ENCODE peak calls at places on chromosomes 3 and 15, in eight cellular contexts. One of them, this sample, is unnamed.
A peak's percentile ranks its signal among the peaks of the same experiment; 100 is the strongest.

GRCh38 chr3:194503101-194503531 is 16.3 kb upstream of the ATP13A3 start:
- DNase-seq in psoas muscle: no peak
- DNase-seq in GM04504: no peak
- DNase-seq in esophagus squamous epithelium: no peak
- DNase-seq in transverse colon: no peak
- DNase-seq in NCI-H2081 treated with DMSO at 0.1 percent for 48 hours: no peak
- DNase-seq in smooth muscle cell of the brain vasculature: no peak
- DNase-seq in AG08396: no peak
- DNase-seq in this sample: no peak

GRCh38 chr3:13419356-13420050 is 619 bp downstream of the NUP210 start:
- DNase-seq in psoas muscle: peak; percentile 71
- DNase-seq in GM04504: no peak
- DNase-seq in esophagus squamous epithelium: no peak
- DNase-seq in transverse colon: peak; percentile 41
- DNase-seq in NCI-H2081 treated with DMSO at 0.1 percent for 48 hours: no peak
- DNase-seq in smooth muscle cell of the brain vasculature: no peak
- DNase-seq in AG08396: no peak
- DNase-seq in this sample: peak; percentile 57

GRCh38 chr3:150110097-150110496 is 139.4 kb upstream of the PFN2 start:
- DNase-seq in psoas muscle: no peak
- DNase-seq in GM04504: no peak
- DNase-seq in esophagus squamous epithelium: no peak
- DNase-seq in transverse colon: no peak
- DNase-seq in NCI-H2081 treated with DMSO at 0.1 percent for 48 hours: peak; percentile 65
- DNase-seq in smooth muscle cell of the brain vasculature: no peak
- DNase-seq in AG08396: no peak
- DNase-seq in this sample: no peak

GRCh38 chr3:71304684-71305083 is 278.8 kb downstream of the FOXP1 start:
- DNase-seq in psoas muscle: no peak
- DNase-seq in GM04504: no peak
- DNase-seq in esophagus squamous epithelium: no peak
- DNase-seq in transverse colon: peak; percentile 22
- DNase-seq in NCI-H2081 treated with DMSO at 0.1 percent for 48 hours: no peak
- DNase-seq in smooth muscle cell of the brain vasculature: peak; percentile 51
- DNase-seq in AG08396: no peak
- DNase-seq in this sample: peak; percentile 17

GRCh38 chr3:52892625-52893311 is 4.6 kb downstream of the STIMATE start:
- DNase-seq in psoas muscle: no peak
- DNase-seq in GM04504: no peak
- DNase-seq in esophagus squamous epithelium: no peak
- DNase-seq in transverse colon: no peak
- DNase-seq in NCI-H2081 treated with DMSO at 0.1 percent for 48 hours: no peak
- DNase-seq in smooth muscle cell of the brain vasculature: no peak
- DNase-seq in AG08396: no peak
- DNase-seq in this sample: no peak

GRCh38 chr15:60477164-60477563 is 1.8 kb downstream of the ICE2 start:
- DNase-seq in psoas muscle: no peak
- DNase-seq in GM04504: no peak
- DNase-seq in esophagus squamous epithelium: no peak
- DNase-seq in transverse colon: no peak
- DNase-seq in NCI-H2081 treated with DMSO at 0.1 percent for 48 hours: no peak
- DNase-seq in smooth muscle cell of the brain vasculature: no peak
- DNase-seq in AG08396: no peak
- DNase-seq in this sample: no peak

GRCh38 chr3:45712434-45713110 is 23.4 kb downstream of the SACM1L start:
- DNase-seq in psoas muscle: no peak
- DNase-seq in GM04504: peak; percentile 24
- DNase-seq in esophagus squamous epithelium: no peak
- DNase-seq in transverse colon: no peak
- DNase-seq in NCI-H2081 treated with DMSO at 0.1 percent for 48 hours: no peak
- DNase-seq in smooth muscle cell of the brain vasculature: no peak
- DNase-seq in AG08396: no peak
- DNase-seq in this sample: no peak

GRCh38 chr3:13532085-13532484 is 16.8 kb upstream of the FBLN2 start:
- DNase-seq in psoas muscle: peak; percentile 78
- DNase-seq in GM04504: no peak
- DNase-seq in esophagus squamous epithelium: no peak
- DNase-seq in transverse colon: no peak
- DNase-seq in NCI-H2081 treated with DMSO at 0.1 percent for 48 hours: no peak
- DNase-seq in smooth muscle cell of the brain vasculature: no peak
- DNase-seq in AG08396: no peak
- DNase-seq in this sample: no peak

GRCh38 chr3:31391150-31391549 is 141.6 kb upstream of the STT3B start:
- DNase-seq in psoas muscle: no peak
- DNase-seq in GM04504: no peak
- DNase-seq in esophagus squamous epithelium: no peak
- DNase-seq in transverse colon: no peak
- DNase-seq in NCI-H2081 treated with DMSO at 0.1 percent for 48 hours: no peak
- DNase-seq in smooth muscle cell of the brain vasculature: no peak
- DNase-seq in AG08396: no peak
- DNase-seq in this sample: no peak

GRCh38 chr15:92906563-92907081 is 6.5 kb downstream of the CHD2 start:
- DNase-seq in psoas muscle: no peak
- DNase-seq in GM04504: no peak
- DNase-seq in esophagus squamous epithelium: no peak
- DNase-seq in transverse colon: no peak
- DNase-seq in NCI-H2081 treated with DMSO at 0.1 percent for 48 hours: no peak
- DNase-seq in smooth muscle cell of the brain vasculature: no peak
- DNase-seq in AG08396: no peak
- DNase-seq in this sample: peak; percentile 54

GRCh38 chr3:102038477-102039142 is 189.3 kb downstream of the NFKBIZ start:
- DNase-seq in psoas muscle: no peak
- DNase-seq in GM04504: no peak
- DNase-seq in esophagus squamous epithelium: no peak
- DNase-seq in transverse colon: no peak
- DNase-seq in NCI-H2081 treated with DMSO at 0.1 percent for 48 hours: no peak
- DNase-seq in smooth muscle cell of the brain vasculature: no peak
- DNase-seq in AG08396: no peak
- DNase-seq in this sample: no peak

GRCh38 chr15:61205427-61205826 is 23.7 kb downstream of the RORA start:
- DNase-seq in psoas muscle: no peak
- DNase-seq in GM04504: no peak
- DNase-seq in esophagus squamous epithelium: no peak
- DNase-seq in transverse colon: no peak
- DNase-seq in NCI-H2081 treated with DMSO at 0.1 percent for 48 hours: no peak
- DNase-seq in smooth muscle cell of the brain vasculature: no peak
- DNase-seq in AG08396: no peak
- DNase-seq in this sample: peak; percentile 44

GRCh38 chr3:56125358-56126005 is 342.8 kb downstream of the ERC2 start:
- DNase-seq in psoas muscle: no peak
- DNase-seq in GM04504: peak; percentile 51
- DNase-seq in esophagus squamous epithelium: no peak
- DNase-seq in transverse colon: no peak
- DNase-seq in NCI-H2081 treated with DMSO at 0.1 percent for 48 hours: no peak
- DNase-seq in smooth muscle cell of the brain vasculature: no peak
- DNase-seq in AG08396: peak; percentile 35
- DNase-seq in this sample: no peak

GRCh38 chr3:30612422-30613134 is 6.2 kb downstream of the TGFBR2 start:
- DNase-seq in psoas muscle: no peak
- DNase-seq in GM04504: no peak
- DNase-seq in esophagus squamous epithelium: no peak
- DNase-seq in transverse colon: no peak
- DNase-seq in NCI-H2081 treated with DMSO at 0.1 percent for 48 hours: no peak
- DNase-seq in smooth muscle cell of the brain vasculature: no peak
- DNase-seq in AG08396: no peak
- DNase-seq in this sample: no peak

GRCh38 chr3:190444576-190445145 is 5.0 kb downstream of the TMEM207 start:
- DNase-seq in psoas muscle: no peak
- DNase-seq in GM04504: no peak
- DNase-seq in esophagus squamous epithelium: no peak
- DNase-seq in transverse colon: no peak
- DNase-seq in NCI-H2081 treated with DMSO at 0.1 percent for 48 hours: no peak
- DNase-seq in smooth muscle cell of the brain vasculature: no peak
- DNase-seq in AG08396: no peak
- DNase-seq in this sample: no peak

GRCh38 chr15:80876034-80876433 is 96.9 kb downstream of the CEMIP start:
- DNase-seq in psoas muscle: no peak
- DNase-seq in GM04504: no peak
- DNase-seq in esophagus squamous epithelium: no peak
- DNase-seq in transverse colon: no peak
- DNase-seq in NCI-H2081 treated with DMSO at 0.1 percent for 48 hours: no peak
- DNase-seq in smooth muscle cell of the brain vasculature: no peak
- DNase-seq in AG08396: no peak
- DNase-seq in this sample: no peak

GRCh38 chr3:87227104-87227834 is at the start of gene CHMP2B:
- DNase-seq in psoas muscle: peak; percentile 97
- DNase-seq in GM04504: peak; percentile 84
- DNase-seq in esophagus squamous epithelium: peak; percentile 58
- DNase-seq in transverse colon: peak; percentile 95
- DNase-seq in NCI-H2081 treated with DMSO at 0.1 percent for 48 hours: peak; percentile 36
- DNase-seq in smooth muscle cell of the brain vasculature: peak; percentile 77
- DNase-seq in AG08396: peak; percentile 93
- DNase-seq in this sample: peak; percentile 94

GRCh38 chr3:174156200-174156599 is 702.9 kb upstream of the NAALADL2 start:
- DNase-seq in psoas muscle: no peak
- DNase-seq in GM04504: no peak
- DNase-seq in esophagus squamous epithelium: no peak
- DNase-seq in transverse colon: no peak
- DNase-seq in NCI-H2081 treated with DMSO at 0.1 percent for 48 hours: no peak
- DNase-seq in smooth muscle cell of the brain vasculature: peak; percentile 17
- DNase-seq in AG08396: no peak
- DNase-seq in this sample: peak; percentile 46

GRCh38 chr15:74127255-74127953 is 3.0 kb upstream of the ISLR2 start:
- DNase-seq in psoas muscle: peak; percentile 92
- DNase-seq in GM04504: peak; percentile 62
- DNase-seq in esophagus squamous epithelium: no peak
- DNase-seq in transverse colon: peak; percentile 87
- DNase-seq in NCI-H2081 treated with DMSO at 0.1 percent for 48 hours: peak; percentile 48
- DNase-seq in smooth muscle cell of the brain vasculature: peak; percentile 62
- DNase-seq in AG08396: peak; percentile 91
- DNase-seq in this sample: peak; percentile 85

GRCh38 chr3:38454884-38455638 is 1.4 kb downstream of the ACVR2B start:
- DNase-seq in psoas muscle: peak; percentile 85
- DNase-seq in GM04504: no peak
- DNase-seq in esophagus squamous epithelium: no peak
- DNase-seq in transverse colon: peak; percentile 88
- DNase-seq in NCI-H2081 treated with DMSO at 0.1 percent for 48 hours: no peak
- DNase-seq in smooth muscle cell of the brain vasculature: no peak
- DNase-seq in AG08396: peak; percentile 75
- DNase-seq in this sample: peak; percentile 79

GRCh38 chr15:99437315-99438221 is 128.2 kb upstream of the MEF2A start:
- DNase-seq in psoas muscle: peak; percentile 64
- DNase-seq in GM04504: no peak
- DNase-seq in esophagus squamous epithelium: no peak
- DNase-seq in transverse colon: no peak
- DNase-seq in NCI-H2081 treated with DMSO at 0.1 percent for 48 hours: no peak
- DNase-seq in smooth muscle cell of the brain vasculature: no peak
- DNase-seq in AG08396: no peak
- DNase-seq in this sample: no peak

GRCh38 chr3:19970289-19970688 is 23.4 kb downstream of the RAB5A start:
- DNase-seq in psoas muscle: no peak
- DNase-seq in GM04504: no peak
- DNase-seq in esophagus squamous epithelium: no peak
- DNase-seq in transverse colon: no peak
- DNase-seq in NCI-H2081 treated with DMSO at 0.1 percent for 48 hours: no peak
- DNase-seq in smooth muscle cell of the brain vasculature: no peak
- DNase-seq in AG08396: no peak
- DNase-seq in this sample: no peak

GRCh38 chr15:70853855-70854668 is at the start of gene LARP6:
- DNase-seq in psoas muscle: peak; percentile 81
- DNase-seq in GM04504: no peak
- DNase-seq in esophagus squamous epithelium: no peak
- DNase-seq in transverse colon: peak; percentile 27
- DNase-seq in NCI-H2081 treated with DMSO at 0.1 percent for 48 hours: no peak
- DNase-seq in smooth muscle cell of the brain vasculature: peak; percentile 82
- DNase-seq in AG08396: peak; percentile 76
- DNase-seq in this sample: peak; percentile 74

GRCh38 chr15:35281515-35281914 is 196.4 kb upstream of the NANOGP8 start:
- DNase-seq in psoas muscle: no peak
- DNase-seq in GM04504: peak; percentile 42
- DNase-seq in esophagus squamous epithelium: no peak
- DNase-seq in transverse colon: no peak
- DNase-seq in NCI-H2081 treated with DMSO at 0.1 percent for 48 hours: no peak
- DNase-seq in smooth muscle cell of the brain vasculature: no peak
- DNase-seq in AG08396: peak; percentile 33
- DNase-seq in this sample: no peak

GRCh38 chr3:187098925-187099512 is 40.3 kb downstream of the RPL39L start:
- DNase-seq in psoas muscle: no peak
- DNase-seq in GM04504: no peak
- DNase-seq in esophagus squamous epithelium: no peak
- DNase-seq in transverse colon: no peak
- DNase-seq in NCI-H2081 treated with DMSO at 0.1 percent for 48 hours: no peak
- DNase-seq in smooth muscle cell of the brain vasculature: no peak
- DNase-seq in AG08396: no peak
- DNase-seq in this sample: no peak

GRCh38 chr15:25933456-25934158 is 70.5 kb upstream of the ATP10A start:
- DNase-seq in psoas muscle: peak; percentile 80
- DNase-seq in GM04504: peak; percentile 71
- DNase-seq in esophagus squamous epithelium: no peak
- DNase-seq in transverse colon: peak; percentile 50
- DNase-seq in NCI-H2081 treated with DMSO at 0.1 percent for 48 hours: no peak
- DNase-seq in smooth muscle cell of the brain vasculature: peak; percentile 40
- DNase-seq in AG08396: peak; percentile 85
- DNase-seq in this sample: peak; percentile 75

GRCh38 chr15:53976844-53977392 is 1.3 kb upstream of the UNC13C start:
- DNase-seq in psoas muscle: peak; percentile 62
- DNase-seq in GM04504: no peak
- DNase-seq in esophagus squamous epithelium: no peak
- DNase-seq in transverse colon: no peak
- DNase-seq in NCI-H2081 treated with DMSO at 0.1 percent for 48 hours: no peak
- DNase-seq in smooth muscle cell of the brain vasculature: no peak
- DNase-seq in AG08396: no peak
- DNase-seq in this sample: peak; percentile 77

GRCh38 chr3:78979083-78979482 is 788.7 kb downstream of the ROBO1 start:
- DNase-seq in psoas muscle: no peak
- DNase-seq in GM04504: no peak
- DNase-seq in esophagus squamous epithelium: no peak
- DNase-seq in transverse colon: no peak
- DNase-seq in NCI-H2081 treated with DMSO at 0.1 percent for 48 hours: no peak
- DNase-seq in smooth muscle cell of the brain vasculature: no peak
- DNase-seq in AG08396: no peak
- DNase-seq in this sample: no peak

GRCh38 chr3:155052470-155052869 is 27.6 kb upstream of the MME start:
- DNase-seq in psoas muscle: no peak
- DNase-seq in GM04504: no peak
- DNase-seq in esophagus squamous epithelium: no peak
- DNase-seq in transverse colon: no peak
- DNase-seq in NCI-H2081 treated with DMSO at 0.1 percent for 48 hours: no peak
- DNase-seq in smooth muscle cell of the brain vasculature: no peak
- DNase-seq in AG08396: no peak
- DNase-seq in this sample: no peak

GRCh38 chr3:118927449-118927848 is 107.2 kb downstream of the IGSF11 start:
- DNase-seq in psoas muscle: no peak
- DNase-seq in GM04504: no peak
- DNase-seq in esophagus squamous epithelium: no peak
- DNase-seq in transverse colon: no peak
- DNase-seq in NCI-H2081 treated with DMSO at 0.1 percent for 48 hours: no peak
- DNase-seq in smooth muscle cell of the brain vasculature: no peak
- DNase-seq in AG08396: no peak
- DNase-seq in this sample: no peak

GRCh38 chr3:194330579-194330978 is 20.5 kb downstream of the CPN2 start:
- DNase-seq in psoas muscle: no peak
- DNase-seq in GM04504: no peak
- DNase-seq in esophagus squamous epithelium: no peak
- DNase-seq in transverse colon: no peak
- DNase-seq in NCI-H2081 treated with DMSO at 0.1 percent for 48 hours: no peak
- DNase-seq in smooth muscle cell of the brain vasculature: no peak
- DNase-seq in AG08396: peak; percentile 82
- DNase-seq in this sample: peak; percentile 92

GRCh38 chr3:136818191-136818850 is 605 bp upstream of the SLC35G2 start:
- DNase-seq in psoas muscle: no peak
- DNase-seq in GM04504: no peak
- DNase-seq in esophagus squamous epithelium: no peak
- DNase-seq in transverse colon: peak; percentile 20
- DNase-seq in NCI-H2081 treated with DMSO at 0.1 percent for 48 hours: no peak
- DNase-seq in smooth muscle cell of the brain vasculature: no peak
- DNase-seq in AG08396: peak; percentile 70
- DNase-seq in this sample: peak; percentile 25

GRCh38 chr3:32733631-32734229 is 48.7 kb downstream of the CNOT10 start:
- DNase-seq in psoas muscle: no peak
- DNase-seq in GM04504: no peak
- DNase-seq in esophagus squamous epithelium: no peak
- DNase-seq in transverse colon: no peak
- DNase-seq in NCI-H2081 treated with DMSO at 0.1 percent for 48 hours: no peak
- DNase-seq in smooth muscle cell of the brain vasculature: peak; percentile 7
- DNase-seq in AG08396: peak; percentile 41
- DNase-seq in this sample: no peak